ENCODE peak calls at places on chromosomes 12 and 14, in eight cellular contexts. Q is A172; F is substantia nigra; G is stimulated activated CD4-positive, alpha-beta T cell treated with anti-CD3 and anti-CD28 coated beads, Interleukin-15, amount 100 ng/mL, for 1 hour; X is K562; Z is ELR; K is stomach; I is pons. R is an unnamed sample.

GRCh38 chr14:98198385-98198784 is 1073.6 kb downstream of the BCL11B start:
- DNase-seq in Q (no peak), F (no peak), G (no peak), X (peak), Z (no peak), K (no peak), I (no peak), R (no peak)

GRCh38 chr12:47777741-47778558 is 4.9 kb downstream of the SLC48A1 start:
- DNase-seq in Q (no peak), F (peak), G (no peak), X (peak), Z (no peak), K (peak), I (peak), R (peak)

GRCh38 chr12:131912526-131913274 is 16.4 kb upstream of the PUS1 start:
- DNase-seq in Q (peak), F (no peak), G (no peak), X (no peak), Z (peak), K (peak), I (no peak), R (no peak)

GRCh38 chr12:103783744-103784664 is 57.0 kb downstream of the NT5DC3 start:
- DNase-seq in Q (no peak), F (no peak), G (no peak), X (no peak), Z (no peak), K (peak), I (no peak), R (no peak)

GRCh38 chr12:108696996-108697290 is 34.4 kb downstream of the CORO1C start:
- DNase-seq in Q (no peak), F (no peak), G (no peak), X (no peak), Z (no peak), K (no peak), I (no peak), R (no peak)

GRCh38 chr12:45543887-45544286 is 185.6 kb upstream of the ARID2 start:
- DNase-seq in Q (peak), F (peak), G (peak), X (peak), Z (peak), K (peak), I (peak), R (peak)

GRCh38 chr12:128572311-128572810 is 251.4 kb downstream of the SLC15A4 start:
- DNase-seq in Q (no peak), F (no peak), G (no peak), X (peak), Z (peak), K (no peak), I (no peak), R (no peak)

GRCh38 chr12:75976913-75977312 is 54.7 kb downstream of the PHLDA1 start:
- DNase-seq in Q (no peak), F (no peak), G (no peak), X (no peak), Z (no peak), K (no peak), I (no peak), R (no peak)

GRCh38 chr14:69741055-69741454 is 25.9 kb upstream of the SRSF5 start:
- DNase-seq in Q (no peak), F (no peak), G (no peak), X (no peak), Z (no peak), K (no peak), I (no peak), R (no peak)

GRCh38 chr12:25051171-25051570 is 102.3 kb upstream of the BCAT1 start:
- DNase-seq in Q (no peak), F (no peak), G (no peak), X (no peak), Z (no peak), K (no peak), I (no peak), R (no peak)

GRCh38 chr14:30389134-30389900 is 169.6 kb upstream of the G2E3 start:
- DNase-seq in Q (peak), F (no peak), G (no peak), X (no peak), Z (peak), K (no peak), I (peak), R (no peak)

GRCh38 chr12:71756054-71756675 is 1.5 kb downstream of the RAB21 start:
- DNase-seq in Q (no peak), F (no peak), G (no peak), X (no peak), Z (peak), K (no peak), I (peak), R (no peak)

GRCh38 chr12:57200497-57200896 is 16.1 kb upstream of the NXPH4 start:
- DNase-seq in Q (no peak), F (no peak), G (no peak), X (no peak), Z (no peak), K (no peak), I (no peak), R (no peak)

GRCh38 chr12:113392988-113393579 is 10.6 kb downstream of the SDS start:
- DNase-seq in Q (no peak), F (peak), G (no peak), X (peak), Z (peak), K (no peak), I (no peak), R (no peak)

GRCh38 chr12:62730649-62731377 is 204.1 kb downstream of the PPM1H start:
- DNase-seq in Q (peak), F (no peak), G (no peak), X (no peak), Z (peak), K (no peak), I (no peak), R (peak)

GRCh38 chr14:103524002-103524785 is 1.6 kb upstream of the CKB start:
- DNase-seq in Q (no peak), F (no peak), G (no peak), X (no peak), Z (no peak), K (no peak), I (no peak), R (no peak)

GRCh38 chr14:33668066-33668465 is 282.8 kb downstream of the EGLN3 start:
- DNase-seq in Q (peak), F (no peak), G (no peak), X (no peak), Z (peak), K (no peak), I (no peak), R (no peak)

GRCh38 chr12:22880331-22880730 is 255.4 kb downstream of the ETNK1 start:
- DNase-seq in Q (no peak), F (no peak), G (no peak), X (no peak), Z (no peak), K (no peak), I (no peak), R (no peak)

GRCh38 chr12:12716845-12717585 is at the start of gene CDKN1B:
- DNase-seq in Q (peak), F (peak), G (peak), X (peak), Z (peak), K (peak), I (peak), R (peak)

GRCh38 chr12:89413234-89413633 is 60.9 kb upstream of the DUSP6 start:
- DNase-seq in Q (no peak), F (no peak), G (no peak), X (no peak), Z (no peak), K (no peak), I (no peak), R (no peak)

GRCh38 chr12:13592063-13592942 is 389.1 kb downstream of the GRIN2B start:
- DNase-seq in Q (no peak), F (no peak), G (no peak), X (no peak), Z (no peak), K (no peak), I (no peak), R (no peak)

GRCh38 chr12:109571773-109572505 is 1.4 kb downstream of the MMAB start:
- DNase-seq in Q (no peak), F (no peak), G (no peak), X (no peak), Z (no peak), K (no peak), I (no peak), R (no peak)

GRCh38 chr12:32739279-32739678 is 16.4 kb downstream of the YARS2 start:
- DNase-seq in Q (no peak), F (no peak), G (no peak), X (no peak), Z (no peak), K (no peak), I (no peak), R (no peak)

GRCh38 chr14:101628471-101628966 is 67.2 kb downstream of the DIO3 start:
- DNase-seq in Q (peak), F (peak), G (peak), X (peak), Z (peak), K (peak), I (peak), R (peak)

GRCh38 chr12:54993181-54993835 is 8.7 kb upstream of the TESPA1 start:
- DNase-seq in Q (peak), F (peak), G (no peak), X (peak), Z (peak), K (peak), I (peak), R (peak)

GRCh38 chr14:56794557-56795283 is 15.6 kb downstream of the OTX2 start:
- DNase-seq in Q (no peak), F (no peak), G (no peak), X (no peak), Z (no peak), K (no peak), I (no peak), R (no peak)

GRCh38 chr12:100267603-100268281 is 765 bp downstream of the SCYL2 start:
- DNase-seq in Q (peak), F (no peak), G (no peak), X (peak), Z (peak), K (peak), I (peak), R (no peak)

GRCh38 chr12:10940389-10940788 is 1.3 kb upstream of the TAS2R14 start:
- DNase-seq in Q (peak), F (no peak), G (no peak), X (no peak), Z (peak), K (no peak), I (no peak), R (no peak)

GRCh38 chr12:4214912-4215861 is 58.4 kb upstream of the CCND2 start:
- DNase-seq in Q (no peak), F (peak), G (peak), X (peak), Z (no peak), K (peak), I (peak), R (peak)

GRCh38 chr14:73717998-73718741 is 4.0 kb upstream of the PNMA1 start:
- DNase-seq in Q (no peak), F (no peak), G (no peak), X (no peak), Z (no peak), K (no peak), I (no peak), R (no peak)

GRCh38 chr12:86158956-86159355 is 97.2 kb downstream of the MGAT4C start:
- DNase-seq in Q (peak), F (no peak), G (no peak), X (no peak), Z (peak), K (no peak), I (no peak), R (no peak)

R was measured in MV-4-11.